ENCODE peak calls at places on chromosomes 12 and 14, in six cellular contexts. U is stomach, X is IMR-90, P is NB4, W is transverse colon, N is A549. B is an unnamed sample.

GRCh38 chr12:14833952-14834351 is 9.4 kb downstream of the ART4 start:
- DNase-seq in U (no peak), X (peak), P (no peak), W (no peak), N (no peak), B (peak)

GRCh38 chr14:75615200-75615599 is 36.8 kb downstream of the FLVCR2 start:
- DNase-seq in U (no peak), X (no peak), P (peak), W (no peak), N (no peak), B (no peak)

GRCh38 chr12:103742349-103742784 is 98.7 kb downstream of the NT5DC3 start:
- DNase-seq in U (peak), X (no peak), P (no peak), W (peak), N (no peak), B (no peak)

GRCh38 chr12:23204933-23205778 is 580.2 kb downstream of the ETNK1 start:
- DNase-seq in U (no peak), X (peak), P (peak), W (no peak), N (peak), B (peak)

GRCh38 chr12:7017870-7018349 is 366 bp downstream of the LPCAT3 start:
- DNase-seq in U (peak), X (peak), P (peak), W (peak), N (peak), B (peak)

GRCh38 chr12:44876554-44877275 is 600 bp upstream of the NELL2 start:
- DNase-seq in U (no peak), X (no peak), P (no peak), W (no peak), N (peak), B (no peak)

GRCh38 chr14:77094672-77095284 is 3.3 kb upstream of the CIPC start:
- DNase-seq in U (peak), X (peak), P (peak), W (peak), N (peak), B (peak)

GRCh38 chr12:80815351-80815750 is 98.6 kb downstream of the MYF5 start:
- DNase-seq in U (no peak), X (peak), P (no peak), W (no peak), N (no peak), B (no peak)

GRCh38 chr14:105855893-105856675 is 329.7 kb downstream of the TMEM121 start:
- DNase-seq in U (no peak), X (no peak), P (no peak), W (peak), N (no peak), B (no peak)

GRCh38 chr12:64682572-64683277 is 72.4 kb downstream of the RASSF3 start:
- DNase-seq in U (no peak), X (peak), P (peak), W (peak), N (no peak), B (no peak)

GRCh38 chr14:59187802-59188460 is 536 bp upstream of the DAAM1 start:
- DNase-seq in U (no peak), X (no peak), P (peak), W (peak), N (peak), B (peak)

GRCh38 chr14:33118653-33119052 is 180.0 kb downstream of the NPAS3 start:
- DNase-seq in U (no peak), X (no peak), P (no peak), W (no peak), N (no peak), B (no peak)

GRCh38 chr14:45705954-45706353 is 453.0 kb upstream of the MIS18BP1 start:
- DNase-seq in U (no peak), X (no peak), P (no peak), W (no peak), N (no peak), B (no peak)

GRCh38 chr12:75698052-75698451 is 186.6 kb upstream of the KRR1 start:
- DNase-seq in U (no peak), X (no peak), P (no peak), W (no peak), N (no peak), B (no peak)

GRCh38 chr14:74867673-74868072 is 8.3 kb downstream of the PROX2 start:
- DNase-seq in U (no peak), X (peak), P (no peak), W (no peak), N (no peak), B (no peak)

GRCh38 chr14:24817638-24818053 is 183.7 kb upstream of the GZMB start:
- DNase-seq in U (no peak), X (peak), P (no peak), W (peak), N (no peak), B (peak)

GRCh38 chr12:109735825-109736551 is 22.4 kb downstream of the FAM222A start:
- DNase-seq in U (peak), X (no peak), P (no peak), W (peak), N (no peak), B (no peak)

GRCh38 chr12:92382383-92382878 is 236.8 kb upstream of the BTG1 start:
- DNase-seq in U (no peak), X (no peak), P (no peak), W (no peak), N (no peak), B (no peak)

GRCh38 chr12:102740157-102741032 is 176.6 kb downstream of the PAH start:
- DNase-seq in U (no peak), X (peak), P (peak), W (no peak), N (peak), B (peak)

GRCh38 chr12:53171725-53172329 is 8.7 kb upstream of the ZNF740 start:
- DNase-seq in U (no peak), X (no peak), P (no peak), W (no peak), N (no peak), B (peak)

GRCh38 chr14:32711103-32711680 is 227.5 kb upstream of the NPAS3 start:
- DNase-seq in U (no peak), X (peak), P (peak), W (no peak), N (peak), B (peak)

GRCh38 chr12:93266-94005 is 26.9 kb downstream of the IQSEC3 start:
- DNase-seq in U (no peak), X (no peak), P (peak), W (no peak), N (no peak), B (no peak)

GRCh38 chr14:81655423-81656314 is 122.0 kb upstream of the SEL1L start:
- DNase-seq in U (no peak), X (no peak), P (peak), W (no peak), N (no peak), B (no peak)

GRCh38 chr14:54169254-54169924 is 212.8 kb upstream of the BMP4 start:
- DNase-seq in U (no peak), X (peak), P (no peak), W (no peak), N (no peak), B (no peak)

GRCh38 chr12:57079821-57080220 is 1.2 kb upstream of the NEMP1 start:
- DNase-seq in U (no peak), X (no peak), P (no peak), W (no peak), N (no peak), B (no peak)

GRCh38 chr12:57080855-57081254 is 2.3 kb upstream of the NEMP1 start:
- DNase-seq in U (no peak), X (no peak), P (no peak), W (no peak), N (no peak), B (no peak)

DNA sequence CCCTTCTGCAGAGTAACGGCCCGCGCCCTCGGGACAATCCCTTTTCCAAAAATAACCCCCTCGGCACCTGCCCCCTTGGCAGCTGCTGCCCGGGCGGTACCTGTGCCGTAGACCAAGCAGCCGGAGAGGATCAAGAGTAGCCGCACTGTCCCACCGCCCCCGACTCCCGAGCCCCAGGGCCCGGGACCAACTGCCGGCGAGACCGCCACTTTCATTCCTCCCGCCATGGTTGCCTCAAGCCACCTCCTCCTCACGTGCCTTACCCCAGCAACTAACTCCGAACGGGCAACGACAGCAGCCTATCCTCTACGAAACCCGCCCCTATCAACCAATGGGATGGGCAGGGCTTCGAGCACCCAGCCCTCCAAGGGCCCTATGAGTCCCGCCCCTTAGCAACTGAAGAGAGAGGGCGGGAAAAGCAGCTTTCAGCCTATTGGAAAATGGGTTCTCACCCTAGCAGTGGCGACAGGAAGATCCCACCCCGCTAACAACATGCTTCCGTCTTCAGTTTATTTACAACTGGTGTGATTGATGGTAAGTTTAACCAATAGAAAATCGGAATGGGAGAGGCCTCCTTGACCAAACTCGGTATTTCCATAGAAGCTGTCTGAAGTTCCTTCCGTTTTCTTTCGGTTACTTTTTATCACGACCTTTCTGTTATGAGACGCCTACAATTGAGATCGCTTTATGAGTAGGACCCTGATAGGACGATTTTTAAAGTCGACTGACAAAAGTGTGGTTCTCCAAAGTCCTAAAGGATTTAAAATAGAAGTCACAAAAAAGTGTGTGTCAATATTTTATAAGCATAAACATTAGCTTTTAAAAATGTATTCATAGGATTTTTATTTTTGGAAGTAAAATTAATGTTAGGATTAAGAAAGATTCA is at the start of gene NEMP1:
- DNase-seq in U (peak), X (peak), P (peak), W (peak), N (peak), B (peak)
- TF ChIP-seq POLR2A in U (no peak), X (peak), P (peak), W (peak), N (peak), B (peak)

GRCh38 chr12:57864811-57865751 is 18.6 kb upstream of the CTDSP2 start:
- DNase-seq in U (peak), X (peak), P (peak), W (peak), N (peak), B (peak)
- TF ChIP-seq POLR2A in U (no peak), X (no peak), P (no peak), W (peak), N (no peak), B (no peak)

DNA sequence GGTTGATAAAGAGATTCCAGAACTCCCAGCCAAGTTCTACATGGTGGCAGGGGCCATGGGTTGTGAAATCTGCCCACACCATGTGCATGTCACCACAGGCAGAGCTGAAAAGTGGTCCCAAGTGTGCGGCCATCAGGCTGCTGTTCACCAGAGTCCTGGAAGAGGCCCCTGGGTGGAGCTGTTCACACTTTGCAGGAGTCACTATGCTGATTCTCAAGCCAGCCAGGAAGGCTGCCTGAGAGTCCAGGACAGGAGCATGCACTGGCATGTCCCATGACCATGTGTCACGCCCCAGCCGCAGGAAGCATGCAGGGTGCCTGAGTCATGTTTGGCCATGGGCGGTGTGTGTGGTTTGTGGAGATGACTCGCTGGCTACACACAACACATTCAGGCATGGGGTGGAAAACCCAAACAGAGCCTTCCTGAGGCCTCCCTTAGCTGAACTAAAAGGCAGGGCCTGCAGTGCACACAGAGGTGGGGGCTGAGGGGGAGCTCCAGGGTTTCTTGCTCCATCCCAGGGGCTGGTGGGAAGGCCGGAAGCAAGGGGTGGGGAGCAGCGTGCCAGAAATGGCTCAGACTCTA is 19.5 kb downstream of the ABCB9 start:
- DNase-seq in U (peak), X (peak), P (peak), W (peak), N (peak), B (peak)
- TF ChIP-seq POLR2A in U (no peak), X (no peak), P (no peak), W (peak), N (no peak), B (peak)

DNA sequence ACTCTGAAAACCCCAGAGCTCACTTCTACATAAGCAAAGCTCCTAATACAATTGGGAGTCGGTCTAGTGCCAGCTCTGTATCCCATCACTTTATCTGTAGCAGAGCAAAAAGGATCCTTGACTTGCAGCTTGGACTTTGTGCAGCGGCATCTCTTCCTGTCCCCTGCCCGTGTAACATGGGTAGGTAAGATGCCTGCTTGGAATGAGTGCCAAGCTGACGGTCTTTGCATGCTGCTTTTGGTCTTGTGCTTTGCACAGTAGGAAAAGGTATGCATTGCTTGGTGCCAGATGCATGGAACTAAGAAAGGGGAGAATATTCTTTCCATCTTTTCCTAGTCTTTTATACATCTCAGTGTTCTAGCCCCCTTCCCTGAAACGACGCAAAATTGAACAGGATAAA is 6.9 kb upstream of the PLEKHH1 start:
- DNase-seq in U (no peak), X (no peak), P (no peak), W (no peak), N (no peak), B (no peak)
- TF ChIP-seq POLR2A in U (no peak), X (no peak), P (no peak), W (no peak), N (no peak), B (no peak)

GRCh38 chr14:94623856-94624499 is 11.8 kb downstream of the SERPINA3 start:
- DNase-seq in U (no peak), X (no peak), P (no peak), W (no peak), N (no peak), B (no peak)
- TF ChIP-seq POLR2A in U (no peak), X (no peak), P (no peak), W (no peak), N (no peak), B (no peak)

DNA sequence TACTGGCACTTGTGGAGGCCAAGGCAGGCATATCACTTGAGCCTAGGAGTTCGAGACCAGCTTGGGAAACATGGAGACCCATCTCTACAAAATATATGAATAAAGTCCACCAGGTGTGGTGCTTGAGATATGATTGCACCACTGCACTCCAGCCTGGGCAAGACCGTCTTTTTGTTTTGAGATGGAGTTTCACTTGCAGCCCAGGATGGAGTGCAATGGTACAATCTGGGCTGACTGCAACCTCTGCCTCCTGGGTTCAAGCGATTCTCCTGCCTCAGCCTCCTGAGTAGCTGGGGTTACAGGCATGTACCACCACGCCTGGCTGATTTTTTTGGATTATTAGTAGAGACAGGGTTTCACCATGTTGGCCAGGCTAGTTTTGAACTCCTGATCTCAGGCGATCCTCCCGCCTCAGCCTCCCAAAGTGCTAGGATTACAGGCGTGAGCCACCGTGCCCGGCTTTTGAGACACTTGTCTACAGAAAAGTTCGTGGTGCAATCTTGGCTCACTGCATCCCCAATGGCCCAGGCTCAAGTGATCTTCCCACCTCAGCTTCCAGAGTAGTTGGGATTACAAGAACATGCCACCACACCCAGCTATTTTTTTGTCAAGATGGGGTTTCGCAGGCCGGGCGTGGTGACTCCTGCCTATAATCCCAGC is 16.3 kb upstream of the ATP5F1B start:
- DNase-seq in U (no peak), X (no peak), P (no peak), W (no peak), N (no peak), B (no peak)
- TF ChIP-seq POLR2A in U (no peak), X (no peak), P (no peak), W (no peak), N (no peak), B (no peak)

GRCh38 chr12:125072496-125072895 is 7.3 kb downstream of the AACS start:
- DNase-seq in U (no peak), X (no peak), P (no peak), W (no peak), N (no peak), B (no peak)
- TF ChIP-seq POLR2A in U (no peak), X (no peak), P (no peak), W (no peak), N (no peak), B (no peak)

GRCh38 chr12:124833693-124834122 is 30.0 kb downstream of the SCARB1 start:
- DNase-seq in U (no peak), X (no peak), P (no peak), W (no peak), N (no peak), B (no peak)
- TF ChIP-seq POLR2A in U (no peak), X (no peak), P (no peak), W (no peak), N (no peak), B (no peak)

GRCh38 chr14:94110552-94111181 is at the start of gene IFI27:
- DNase-seq in U (peak), X (peak), P (no peak), W (peak), N (no peak), B (peak)
- TF ChIP-seq POLR2A in U (no peak), X (no peak), P (no peak), W (peak), N (no peak), B (peak)